ENCODE peak calls at places on chromosomes 5 and 9, in eight cellular contexts. One of them, this sample, is unnamed.

GRCh38 chr5:103452089-103452488 is 110.5 kb downstream of the NUDT12 start:
- DNase-seq in mucosa of descending colon: no peak
- DNase-seq in CD8-positive, alpha-beta T cell: no peak
- DNase-seq in endothelial cell: no peak
- DNase-seq in transverse colon: no peak
- DNase-seq in nephron progenitor cell: no peak
- DNase-seq in heart right ventricle: no peak
- DNase-seq in mammary epithelial cell: no peak
- DNase-seq in this sample: no peak

GRCh38 chr5:127892467-127893207 is 189.4 kb downstream of the CCDC192 start:
- DNase-seq in CD8-positive, alpha-beta T cell: no peak
- DNase-seq in heart right ventricle: no peak
- DNase-seq in endothelial cell: no peak
- DNase-seq in mammary epithelial cell: peak; percentile 89
- DNase-seq in mucosa of descending colon: no peak
- DNase-seq in transverse colon: no peak
- DNase-seq in nephron progenitor cell: no peak
- DNase-seq in this sample: no peak

GRCh38 chr9:112771359-112772214 is 21.0 kb downstream of the SNX30 start:
- DNase-seq in transverse colon: no peak
- DNase-seq in CD8-positive, alpha-beta T cell: no peak
- DNase-seq in mammary epithelial cell: no peak
- DNase-seq in heart right ventricle: no peak
- DNase-seq in mucosa of descending colon: no peak
- DNase-seq in endothelial cell: no peak
- DNase-seq in nephron progenitor cell: no peak
- DNase-seq in this sample: no peak

GRCh38 chr5:74927336-74927735 is 61.1 kb upstream of the FAM169A start:
- DNase-seq in heart right ventricle: no peak
- DNase-seq in CD8-positive, alpha-beta T cell: no peak
- DNase-seq in nephron progenitor cell: no peak
- DNase-seq in mucosa of descending colon: no peak
- DNase-seq in transverse colon: no peak
- DNase-seq in endothelial cell: no peak
- DNase-seq in mammary epithelial cell: no peak
- DNase-seq in this sample: no peak

GRCh38 chr9:86943223-86943870 is 4.0 kb downstream of the GAS1 start:
- DNase-seq in mucosa of descending colon: peak; percentile 34
- DNase-seq in transverse colon: no peak
- DNase-seq in nephron progenitor cell: no peak
- DNase-seq in CD8-positive, alpha-beta T cell: no peak
- DNase-seq in heart right ventricle: no peak
- DNase-seq in endothelial cell: no peak
- DNase-seq in mammary epithelial cell: no peak
- DNase-seq in this sample: no peak

GRCh38 chr5:110702300-110702699 is 24.2 kb downstream of the TMEM232 start:
- DNase-seq in CD8-positive, alpha-beta T cell: no peak
- DNase-seq in nephron progenitor cell: no peak
- DNase-seq in mucosa of descending colon: no peak
- DNase-seq in transverse colon: no peak
- DNase-seq in heart right ventricle: no peak
- DNase-seq in endothelial cell: no peak
- DNase-seq in mammary epithelial cell: no peak
- DNase-seq in this sample: no peak

GRCh38 chr9:112051812-112052211 is 123.3 kb downstream of the SUSD1 start:
- DNase-seq in heart right ventricle: no peak
- DNase-seq in transverse colon: no peak
- DNase-seq in nephron progenitor cell: no peak
- DNase-seq in endothelial cell: no peak
- DNase-seq in CD8-positive, alpha-beta T cell: no peak
- DNase-seq in mucosa of descending colon: no peak
- DNase-seq in mammary epithelial cell: no peak
- DNase-seq in this sample: no peak

GRCh38 chr5:115775999-115776398 is 40.5 kb downstream of the CDO1 start:
- DNase-seq in endothelial cell: no peak
- DNase-seq in nephron progenitor cell: no peak
- DNase-seq in heart right ventricle: no peak
- DNase-seq in mucosa of descending colon: no peak
- DNase-seq in mammary epithelial cell: no peak
- DNase-seq in transverse colon: no peak
- DNase-seq in CD8-positive, alpha-beta T cell: no peak
- DNase-seq in this sample: no peak

GRCh38 chr5:137217599-137218200 is 281.4 kb downstream of the SPOCK1 start:
- DNase-seq in CD8-positive, alpha-beta T cell: no peak
- DNase-seq in heart right ventricle: no peak
- DNase-seq in mucosa of descending colon: no peak
- DNase-seq in mammary epithelial cell: peak; percentile 64
- DNase-seq in transverse colon: no peak
- DNase-seq in endothelial cell: no peak
- DNase-seq in nephron progenitor cell: no peak
- DNase-seq in this sample: no peak

GRCh38 chr5:32916648-32917047 is 205.5 kb downstream of the NPR3 start:
- DNase-seq in heart right ventricle: no peak
- DNase-seq in endothelial cell: no peak
- DNase-seq in mucosa of descending colon: peak; percentile 17
- DNase-seq in nephron progenitor cell: peak; percentile 4
- DNase-seq in mammary epithelial cell: peak; percentile 41
- DNase-seq in CD8-positive, alpha-beta T cell: no peak
- DNase-seq in transverse colon: no peak
- DNase-seq in this sample: no peak

GRCh38 chr5:1883120-1883924 is 597 bp upstream of the IRX4 start:
- DNase-seq in CD8-positive, alpha-beta T cell: no peak
- DNase-seq in mucosa of descending colon: no peak
- DNase-seq in mammary epithelial cell: peak; percentile 57
- DNase-seq in transverse colon: no peak
- DNase-seq in endothelial cell: peak; percentile 61
- DNase-seq in nephron progenitor cell: peak; percentile 59
- DNase-seq in heart right ventricle: peak; percentile 38
- DNase-seq in this sample: peak; percentile 43

GRCh38 chr5:143435207-143435657 is 31.7 kb upstream of the NR3C1 start:
- DNase-seq in transverse colon: peak; percentile 16
- DNase-seq in endothelial cell: no peak
- DNase-seq in nephron progenitor cell: no peak
- DNase-seq in mammary epithelial cell: no peak
- DNase-seq in heart right ventricle: no peak
- DNase-seq in mucosa of descending colon: peak; percentile 49
- DNase-seq in CD8-positive, alpha-beta T cell: peak; percentile 61
- DNase-seq in this sample: no peak

GRCh38 chr5:94538260-94538659 is 80.1 kb downstream of the KIAA0825 start:
- DNase-seq in nephron progenitor cell: no peak
- DNase-seq in CD8-positive, alpha-beta T cell: no peak
- DNase-seq in endothelial cell: no peak
- DNase-seq in transverse colon: no peak
- DNase-seq in mammary epithelial cell: no peak
- DNase-seq in heart right ventricle: no peak
- DNase-seq in mucosa of descending colon: no peak
- DNase-seq in this sample: no peak

GRCh38 chr5:431001-431710 is 11.8 kb upstream of the EXOC3 start:
- DNase-seq in mammary epithelial cell: no peak
- DNase-seq in endothelial cell: peak; percentile 79
- DNase-seq in heart right ventricle: peak; percentile 46
- DNase-seq in CD8-positive, alpha-beta T cell: peak; percentile 64
- DNase-seq in transverse colon: peak; percentile 69
- DNase-seq in mucosa of descending colon: peak; percentile 79
- DNase-seq in nephron progenitor cell: peak; percentile 77
- DNase-seq in this sample: peak; percentile 64

GRCh38 chr5:111748304-111748763 is 8.7 kb downstream of the NREP start:
- DNase-seq in endothelial cell: no peak
- DNase-seq in CD8-positive, alpha-beta T cell: no peak
- DNase-seq in transverse colon: no peak
- DNase-seq in nephron progenitor cell: no peak
- DNase-seq in heart right ventricle: no peak
- DNase-seq in mammary epithelial cell: peak; percentile 91
- DNase-seq in mucosa of descending colon: no peak
- DNase-seq in this sample: no peak

DNA sequence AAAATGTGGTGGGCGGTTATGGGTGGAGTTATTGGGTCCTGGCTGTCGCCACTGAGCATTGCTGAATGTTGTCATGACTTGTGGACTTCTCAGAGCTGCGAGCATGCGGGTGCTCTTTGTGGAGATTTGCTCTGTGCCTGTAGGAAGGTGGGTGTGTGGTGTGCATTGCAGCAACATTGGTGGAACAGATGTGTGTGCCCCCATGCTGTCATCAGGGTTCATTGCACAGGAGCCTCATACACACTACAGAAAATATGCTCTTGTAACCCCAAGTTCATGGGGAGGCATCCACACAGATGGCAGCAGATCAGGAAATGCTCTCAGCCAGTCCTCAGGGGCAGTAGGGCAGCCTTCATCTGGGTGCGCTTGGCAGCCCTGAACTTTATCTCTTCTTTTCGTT is 55.9 kb upstream of the PHF2 start:
- DNase-seq in mucosa of descending colon: no peak
- DNase-seq in heart right ventricle: no peak
- DNase-seq in CD8-positive, alpha-beta T cell: no peak
- DNase-seq in nephron progenitor cell: no peak
- DNase-seq in transverse colon: no peak
- DNase-seq in mammary epithelial cell: no peak
- DNase-seq in endothelial cell: no peak
- DNase-seq in this sample: no peak
- TF ChIP-seq CTCF in mucosa of descending colon: no peak
- TF ChIP-seq CTCF in heart right ventricle: no peak
- TF ChIP-seq CTCF in CD8-positive, alpha-beta T cell: no peak
- TF ChIP-seq CTCF in nephron progenitor cell: no peak
- TF ChIP-seq CTCF in transverse colon: no peak
- TF ChIP-seq CTCF in mammary epithelial cell: no peak
- TF ChIP-seq CTCF in endothelial cell: no peak
- TF ChIP-seq CTCF in this sample: no peak

DNA sequence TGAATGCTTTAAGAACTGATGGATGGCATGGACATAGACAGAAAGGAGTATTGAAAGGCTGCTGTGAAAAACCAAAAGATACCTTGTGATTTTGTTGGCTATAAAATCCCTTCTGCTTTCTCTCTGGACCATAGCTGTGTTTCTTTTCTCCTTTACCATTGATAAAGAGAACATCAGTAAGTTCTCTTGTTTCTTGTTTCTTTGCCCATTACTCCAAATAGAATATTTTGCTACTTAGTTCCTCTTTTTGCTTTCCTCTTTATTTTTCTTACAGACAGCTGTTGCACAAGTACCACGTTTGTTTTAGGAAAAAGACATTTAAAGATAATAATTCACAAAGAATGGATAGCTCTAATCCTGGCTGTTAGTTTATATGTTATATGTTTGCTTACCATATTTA is 1129.2 kb downstream of the DTWD2 start:
- DNase-seq in mucosa of descending colon: no peak
- DNase-seq in endothelial cell: no peak
- DNase-seq in mammary epithelial cell: no peak
- DNase-seq in nephron progenitor cell: no peak
- DNase-seq in heart right ventricle: no peak
- DNase-seq in transverse colon: no peak
- DNase-seq in CD8-positive, alpha-beta T cell: no peak
- DNase-seq in this sample: no peak
- TF ChIP-seq CTCF in mucosa of descending colon: no peak
- TF ChIP-seq CTCF in endothelial cell: no peak
- TF ChIP-seq CTCF in mammary epithelial cell: no peak
- TF ChIP-seq CTCF in nephron progenitor cell: no peak
- TF ChIP-seq CTCF in heart right ventricle: no peak
- TF ChIP-seq CTCF in transverse colon: no peak
- TF ChIP-seq CTCF in CD8-positive, alpha-beta T cell: no peak
- TF ChIP-seq CTCF in this sample: no peak

GRCh38 chr5:7397005-7397546 is 1.1 kb downstream of the ADCY2 start:
- DNase-seq in endothelial cell: no peak
- DNase-seq in transverse colon: no peak
- DNase-seq in nephron progenitor cell: no peak
- DNase-seq in CD8-positive, alpha-beta T cell: no peak
- DNase-seq in mammary epithelial cell: no peak
- DNase-seq in heart right ventricle: no peak
- DNase-seq in mucosa of descending colon: no peak
- DNase-seq in this sample: no peak
- TF ChIP-seq CTCF in endothelial cell: no peak
- TF ChIP-seq CTCF in transverse colon: no peak
- TF ChIP-seq CTCF in nephron progenitor cell: no peak
- TF ChIP-seq CTCF in CD8-positive, alpha-beta T cell: no peak
- TF ChIP-seq CTCF in mammary epithelial cell: no peak
- TF ChIP-seq CTCF in heart right ventricle: no peak
- TF ChIP-seq CTCF in mucosa of descending colon: no peak
- TF ChIP-seq CTCF in this sample: no peak

DNA sequence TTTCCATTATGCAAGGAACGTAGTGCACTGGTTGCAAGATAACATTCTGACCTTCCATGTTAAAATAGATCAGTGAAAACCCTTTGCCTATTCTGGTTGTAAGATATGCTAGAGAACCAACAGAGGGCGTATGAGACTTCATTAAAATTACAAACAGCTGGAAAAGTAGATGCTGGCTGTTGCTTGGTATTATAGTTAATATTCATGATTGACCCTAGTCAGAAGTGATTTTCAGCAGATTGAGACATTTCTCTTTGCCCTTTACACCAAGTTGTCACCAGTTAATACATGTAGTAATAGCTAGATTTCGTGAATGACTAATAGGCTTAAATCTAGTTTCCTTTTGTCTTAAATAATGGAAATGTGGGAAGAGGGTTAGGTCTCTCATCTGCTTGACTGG is 13.8 kb upstream of the FGF18 start:
- DNase-seq in CD8-positive, alpha-beta T cell: no peak
- DNase-seq in transverse colon: no peak
- DNase-seq in mucosa of descending colon: no peak
- DNase-seq in heart right ventricle: no peak
- DNase-seq in nephron progenitor cell: no peak
- DNase-seq in endothelial cell: no peak
- DNase-seq in mammary epithelial cell: no peak
- DNase-seq in this sample: no peak
- TF ChIP-seq CTCF in CD8-positive, alpha-beta T cell: peak; percentile 29
- TF ChIP-seq CTCF in transverse colon: no peak
- TF ChIP-seq CTCF in mucosa of descending colon: no peak
- TF ChIP-seq CTCF in heart right ventricle: peak; percentile 41
- TF ChIP-seq CTCF in nephron progenitor cell: peak; percentile 19
- TF ChIP-seq CTCF in endothelial cell: no peak
- TF ChIP-seq CTCF in mammary epithelial cell: peak; percentile 18
- TF ChIP-seq CTCF in this sample: peak; percentile 48

This sample was measured in progenitor cell of endocrine pancreas.